ENCODE peak calls at places on chromosomes 12 and 14, in eight cellular contexts. One of them, this sample, is unnamed.

GRCh38 chr14:70343141-70343540 is 16.3 kb downstream of the COX16 start:
- DNase-seq in nephron progenitor cell: no peak
- DNase-seq in PC-3: no peak
- DNase-seq in upper lobe of left lung: no peak
- DNase-seq in Calu3: no peak
- DNase-seq in HCT116: no peak
- DNase-seq in fibroblast of the aortic adventitia: no peak
- DNase-seq in suprapubic skin: no peak
- DNase-seq in this sample: no peak

GRCh38 chr12:26798013-26798412 is 35.0 kb downstream of the ITPR2 start:
- DNase-seq in fibroblast of the aortic adventitia: peak
- DNase-seq in HCT116: no peak
- DNase-seq in upper lobe of left lung: no peak
- DNase-seq in nephron progenitor cell: peak
- DNase-seq in Calu3: no peak
- DNase-seq in PC-3: no peak
- DNase-seq in suprapubic skin: no peak
- DNase-seq in this sample: no peak

GRCh38 chr12:116594325-116595038 is 35.3 kb downstream of the MAP1LC3B2 start:
- DNase-seq in suprapubic skin: no peak
- DNase-seq in Calu3: no peak
- DNase-seq in fibroblast of the aortic adventitia: no peak
- DNase-seq in upper lobe of left lung: no peak
- DNase-seq in nephron progenitor cell: no peak
- DNase-seq in PC-3: no peak
- DNase-seq in HCT116: no peak
- DNase-seq in this sample: no peak

GRCh38 chr14:66237701-66238100 is 248.5 kb upstream of the CCDC196 start:
- DNase-seq in HCT116: no peak
- DNase-seq in suprapubic skin: no peak
- DNase-seq in fibroblast of the aortic adventitia: no peak
- DNase-seq in PC-3: no peak
- DNase-seq in nephron progenitor cell: no peak
- DNase-seq in upper lobe of left lung: no peak
- DNase-seq in Calu3: no peak
- DNase-seq in this sample: no peak

GRCh38 chr12:25496098-25496587 is 56.9 kb downstream of the LMNTD1 start:
- DNase-seq in nephron progenitor cell: no peak
- DNase-seq in HCT116: no peak
- DNase-seq in PC-3: no peak
- DNase-seq in suprapubic skin: no peak
- DNase-seq in fibroblast of the aortic adventitia: peak
- DNase-seq in upper lobe of left lung: no peak
- DNase-seq in Calu3: no peak
- DNase-seq in this sample: no peak

GRCh38 chr14:60125918-60126317 is 34.2 kb downstream of the PCNX4 start:
- DNase-seq in PC-3: no peak
- DNase-seq in fibroblast of the aortic adventitia: peak
- DNase-seq in nephron progenitor cell: no peak
- DNase-seq in upper lobe of left lung: no peak
- DNase-seq in HCT116: no peak
- DNase-seq in Calu3: no peak
- DNase-seq in suprapubic skin: no peak
- DNase-seq in this sample: no peak

GRCh38 chr12:4526923-4527546 is 11.7 kb upstream of the RAD51AP1 start:
- DNase-seq in PC-3: peak
- DNase-seq in Calu3: no peak
- DNase-seq in fibroblast of the aortic adventitia: peak
- DNase-seq in nephron progenitor cell: no peak
- DNase-seq in upper lobe of left lung: no peak
- DNase-seq in suprapubic skin: no peak
- DNase-seq in HCT116: no peak
- DNase-seq in this sample: no peak

GRCh38 chr12:10919809-10920208 is 9.2 kb upstream of the PRH2 start:
- DNase-seq in suprapubic skin: no peak
- DNase-seq in PC-3: no peak
- DNase-seq in fibroblast of the aortic adventitia: no peak
- DNase-seq in upper lobe of left lung: no peak
- DNase-seq in nephron progenitor cell: no peak
- DNase-seq in Calu3: no peak
- DNase-seq in HCT116: no peak
- DNase-seq in this sample: no peak

GRCh38 chr12:127247937-127248336 is 1019.0 kb upstream of the TMEM132C start:
- DNase-seq in PC-3: no peak
- DNase-seq in suprapubic skin: no peak
- DNase-seq in nephron progenitor cell: no peak
- DNase-seq in HCT116: no peak
- DNase-seq in Calu3: no peak
- DNase-seq in fibroblast of the aortic adventitia: no peak
- DNase-seq in upper lobe of left lung: no peak
- DNase-seq in this sample: no peak

GRCh38 chr12:113097716-113098427 is 37.7 kb downstream of the RASAL1 start:
- DNase-seq in fibroblast of the aortic adventitia: peak
- DNase-seq in upper lobe of left lung: no peak
- DNase-seq in HCT116: no peak
- DNase-seq in Calu3: no peak
- DNase-seq in PC-3: no peak
- DNase-seq in suprapubic skin: no peak
- DNase-seq in nephron progenitor cell: peak
- DNase-seq in this sample: no peak

GRCh38 chr12:2282321-2282720 is 229.5 kb downstream of the CACNA1C start:
- DNase-seq in HCT116: no peak
- DNase-seq in nephron progenitor cell: no peak
- DNase-seq in suprapubic skin: no peak
- DNase-seq in Calu3: no peak
- DNase-seq in fibroblast of the aortic adventitia: no peak
- DNase-seq in PC-3: no peak
- DNase-seq in upper lobe of left lung: no peak
- DNase-seq in this sample: no peak
- TF ChIP-seq CTCF in HCT116: no peak
- TF ChIP-seq CTCF in nephron progenitor cell: no peak
- TF ChIP-seq CTCF in suprapubic skin: no peak
- TF ChIP-seq CTCF in Calu3: no peak
- TF ChIP-seq CTCF in fibroblast of the aortic adventitia: peak
- TF ChIP-seq CTCF in PC-3: no peak
- TF ChIP-seq CTCF in upper lobe of left lung: no peak
- TF ChIP-seq CTCF in this sample: no peak

DNA sequence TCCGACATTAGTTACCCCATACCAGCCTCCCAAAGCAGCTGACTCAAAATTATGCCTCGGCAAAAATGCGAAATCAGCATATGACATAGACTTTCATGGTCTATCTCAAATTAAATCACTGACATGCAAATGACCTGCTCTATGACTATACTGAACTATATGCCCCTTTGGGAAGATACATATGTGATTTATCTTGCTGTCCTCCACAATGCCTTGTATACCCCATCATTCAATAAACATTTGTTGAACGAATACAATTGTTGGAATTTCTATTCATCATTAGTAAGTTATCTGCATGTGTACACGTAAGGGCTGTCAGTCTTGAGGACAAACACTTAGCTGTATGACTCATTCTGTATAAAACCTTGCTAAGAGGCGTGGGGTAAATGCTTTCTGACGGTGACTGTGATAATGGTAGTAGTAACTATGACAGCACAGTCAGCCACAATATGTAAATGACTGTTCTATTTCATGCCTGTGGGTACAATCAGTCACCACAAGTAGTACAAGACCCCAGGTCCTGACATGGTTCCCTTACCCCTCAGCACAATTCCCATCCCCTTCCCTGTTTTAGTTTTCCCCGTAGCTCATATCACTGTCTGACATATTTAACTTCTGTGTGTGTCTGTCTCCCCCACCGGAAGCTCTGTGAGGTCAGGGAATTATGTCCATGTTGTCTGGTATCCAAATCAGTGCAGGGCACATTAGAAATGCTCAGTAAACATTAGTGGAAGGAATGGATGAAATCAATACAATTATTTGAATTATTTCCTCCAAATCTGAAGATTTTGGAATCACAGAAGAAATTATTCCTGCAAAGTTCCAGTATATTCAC is 42.8 kb downstream of the STXBP6 start:
- DNase-seq in HCT116: no peak
- DNase-seq in PC-3: peak
- DNase-seq in Calu3: peak
- DNase-seq in upper lobe of left lung: no peak
- DNase-seq in fibroblast of the aortic adventitia: peak
- DNase-seq in nephron progenitor cell: no peak
- DNase-seq in suprapubic skin: no peak
- DNase-seq in this sample: no peak
- TF ChIP-seq CTCF in HCT116: no peak
- TF ChIP-seq CTCF in PC-3: no peak
- TF ChIP-seq CTCF in Calu3: no peak
- TF ChIP-seq CTCF in upper lobe of left lung: no peak
- TF ChIP-seq CTCF in fibroblast of the aortic adventitia: no peak
- TF ChIP-seq CTCF in nephron progenitor cell: no peak
- TF ChIP-seq CTCF in suprapubic skin: no peak
- TF ChIP-seq CTCF in this sample: no peak

GRCh38 chr12:47741340-47741703 is 16.0 kb upstream of the ENDOU start:
- DNase-seq in nephron progenitor cell: no peak
- DNase-seq in PC-3: peak
- DNase-seq in upper lobe of left lung: peak
- DNase-seq in fibroblast of the aortic adventitia: no peak
- DNase-seq in Calu3: peak
- DNase-seq in suprapubic skin: peak
- DNase-seq in HCT116: peak
- DNase-seq in this sample: no peak
- TF ChIP-seq CTCF in nephron progenitor cell: no peak
- TF ChIP-seq CTCF in PC-3: no peak
- TF ChIP-seq CTCF in upper lobe of left lung: no peak
- TF ChIP-seq CTCF in fibroblast of the aortic adventitia: no peak
- TF ChIP-seq CTCF in Calu3: no peak
- TF ChIP-seq CTCF in suprapubic skin: no peak
- TF ChIP-seq CTCF in HCT116: no peak
- TF ChIP-seq CTCF in this sample: no peak

GRCh38 chr12:15928345-15928744 is 17.2 kb downstream of the DERA start:
- DNase-seq in PC-3: peak
- DNase-seq in fibroblast of the aortic adventitia: peak
- DNase-seq in nephron progenitor cell: no peak
- DNase-seq in HCT116: no peak
- DNase-seq in suprapubic skin: no peak
- DNase-seq in upper lobe of left lung: no peak
- DNase-seq in Calu3: no peak
- DNase-seq in this sample: no peak

GRCh38 chr12:15928870-15929571 is 17.9 kb downstream of the DERA start:
- DNase-seq in suprapubic skin: no peak
- DNase-seq in HCT116: no peak
- DNase-seq in fibroblast of the aortic adventitia: no peak
- DNase-seq in PC-3: no peak
- DNase-seq in nephron progenitor cell: peak
- DNase-seq in upper lobe of left lung: no peak
- DNase-seq in Calu3: no peak
- DNase-seq in this sample: no peak

GRCh38 chr12:15933751-15934150 is 22.6 kb downstream of the DERA start:
- DNase-seq in PC-3: no peak
- DNase-seq in suprapubic skin: no peak
- DNase-seq in Calu3: no peak
- DNase-seq in nephron progenitor cell: no peak
- DNase-seq in fibroblast of the aortic adventitia: no peak
- DNase-seq in HCT116: no peak
- DNase-seq in upper lobe of left lung: no peak
- DNase-seq in this sample: no peak

GRCh38 chr12:15932975-15933374 is 21.8 kb downstream of the DERA start:
- DNase-seq in fibroblast of the aortic adventitia: no peak
- DNase-seq in HCT116: no peak
- DNase-seq in nephron progenitor cell: no peak
- DNase-seq in Calu3: no peak
- DNase-seq in upper lobe of left lung: no peak
- DNase-seq in suprapubic skin: no peak
- DNase-seq in PC-3: no peak
- DNase-seq in this sample: no peak

GRCh38 chr12:15931590-15932053 is 20.5 kb downstream of the DERA start:
- DNase-seq in PC-3: peak
- DNase-seq in suprapubic skin: no peak
- DNase-seq in upper lobe of left lung: no peak
- DNase-seq in Calu3: no peak
- DNase-seq in fibroblast of the aortic adventitia: no peak
- DNase-seq in HCT116: no peak
- DNase-seq in nephron progenitor cell: peak
- DNase-seq in this sample: no peak
- TF ChIP-seq CTCF in PC-3: no peak
- TF ChIP-seq CTCF in suprapubic skin: no peak
- TF ChIP-seq CTCF in upper lobe of left lung: no peak
- TF ChIP-seq CTCF in Calu3: no peak
- TF ChIP-seq CTCF in fibroblast of the aortic adventitia: no peak
- TF ChIP-seq CTCF in HCT116: no peak
- TF ChIP-seq CTCF in nephron progenitor cell: peak
- TF ChIP-seq CTCF in this sample: peak

DNA sequence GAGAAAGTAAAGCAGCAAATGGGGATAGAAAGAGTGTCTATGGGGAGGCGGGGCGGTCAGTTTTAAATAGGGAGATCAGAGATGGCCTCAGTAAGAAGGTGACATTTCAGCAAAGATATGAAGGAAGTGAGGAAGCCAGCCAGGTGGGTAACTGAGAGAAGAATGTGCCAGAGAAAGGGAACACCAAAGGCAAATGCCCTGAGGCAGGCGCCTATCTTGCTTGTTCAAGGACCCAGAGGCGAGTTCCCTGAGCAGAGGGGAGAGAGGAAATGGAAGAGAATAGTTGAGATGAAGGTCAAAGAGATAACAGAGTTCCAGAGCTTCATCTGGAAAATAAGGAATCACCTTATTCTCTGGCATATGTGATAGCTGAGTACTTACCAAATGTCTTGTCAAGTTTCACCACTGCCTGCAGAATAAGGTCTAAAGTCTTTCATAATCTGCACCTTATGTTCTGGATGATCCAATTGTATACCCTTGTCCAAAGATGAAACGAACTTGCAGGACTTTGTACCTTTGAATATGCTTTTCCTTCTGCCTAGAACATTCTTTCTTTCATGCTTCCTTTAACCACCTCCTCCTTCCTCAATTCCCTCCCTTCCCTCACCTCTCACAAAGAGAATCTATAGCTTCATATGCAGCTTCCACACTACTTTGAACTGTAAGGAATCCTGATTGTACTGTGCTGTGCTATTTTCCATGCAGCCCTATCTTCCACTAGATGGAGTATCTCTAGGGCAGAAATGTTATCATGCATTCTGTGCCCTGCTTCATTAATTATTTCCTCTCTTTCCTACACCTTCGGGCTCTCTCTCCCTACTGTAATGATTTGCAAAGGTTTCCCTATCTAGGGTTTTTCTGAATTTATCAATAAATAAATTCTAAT is 38.5 kb downstream of the GNPTAB start:
- DNase-seq in suprapubic skin: no peak
- DNase-seq in PC-3: peak
- DNase-seq in HCT116: no peak
- DNase-seq in upper lobe of left lung: no peak
- DNase-seq in fibroblast of the aortic adventitia: peak
- DNase-seq in Calu3: no peak
- DNase-seq in nephron progenitor cell: no peak
- DNase-seq in this sample: no peak
- TF ChIP-seq CTCF in suprapubic skin: no peak
- TF ChIP-seq CTCF in PC-3: peak
- TF ChIP-seq CTCF in HCT116: peak
- TF ChIP-seq CTCF in upper lobe of left lung: peak
- TF ChIP-seq CTCF in fibroblast of the aortic adventitia: peak
- TF ChIP-seq CTCF in Calu3: no peak
- TF ChIP-seq CTCF in nephron progenitor cell: no peak
- TF ChIP-seq CTCF in this sample: no peak

GRCh38 chr14:100108042-100108825 is 43.0 kb downstream of the EVL start:
- DNase-seq in Calu3: peak
- DNase-seq in PC-3: peak
- DNase-seq in suprapubic skin: peak
- DNase-seq in fibroblast of the aortic adventitia: peak
- DNase-seq in HCT116: peak
- DNase-seq in upper lobe of left lung: peak
- DNase-seq in nephron progenitor cell: peak
- DNase-seq in this sample: peak
- TF ChIP-seq CTCF in Calu3: peak
- TF ChIP-seq CTCF in PC-3: peak
- TF ChIP-seq CTCF in suprapubic skin: peak
- TF ChIP-seq CTCF in fibroblast of the aortic adventitia: peak
- TF ChIP-seq CTCF in HCT116: peak
- TF ChIP-seq CTCF in upper lobe of left lung: peak
- TF ChIP-seq CTCF in nephron progenitor cell: peak
- TF ChIP-seq CTCF in this sample: peak